ENCODE peak calls at places on chromosomes 13 and 19, in eight cellular contexts. W is foreskin melanocyte; G is T-cell; U is activated gamma-delta T cell treated with anti-CD3 and anti-CD28 coated beads, Interleukin-2, amount 50 U/mL, for 16 hours; J is AG08395; S is RPMI8226; X is mucosa of gallbladder; H is KG1. E is an unnamed sample.

GRCh38 chr19:47768604-47769003 is 9.9 kb upstream of the SELENOW start:
- DNase-seq in W (no peak), G (no peak), U (no peak), J (no peak), S (no peak), X (no peak), H (no peak), E (no peak)

GRCh38 chr13:89432997-89433396 is 1761.8 kb downstream of the SLITRK5 start:
- DNase-seq in W (no peak), G (no peak), U (no peak), J (no peak), S (no peak), X (no peak), H (no peak), E (no peak)

GRCh38 chr13:95307507-95307906 is 6.3 kb upstream of the ABCC4 start:
- DNase-seq in W (no peak), G (no peak), U (no peak), J (no peak), S (no peak), X (no peak), H (no peak), E (no peak)

GRCh38 chr19:38266070-38266469 is 1.7 kb downstream of the SPINT2 start:
- DNase-seq in W (no peak), G (no peak), U (no peak), J (no peak), S (no peak), X (no peak), H (no peak), E (no peak)

GRCh38 chr13:25690582-25690981 is 318.8 kb downstream of the ATP8A2 start:
- DNase-seq in W (no peak), G (no peak), U (no peak), J (no peak), S (no peak), X (no peak), H (no peak), E (no peak)

GRCh38 chr13:51364404-51365008 is 25.0 kb downstream of the SERPINE3 start:
- DNase-seq in W (peak; percentile 19), G (no peak), U (no peak), J (peak; percentile 46), S (no peak), X (no peak), H (peak; percentile 3), E (no peak)

GRCh38 chr19:28560786-28561185 is 652.2 kb downstream of the UQCRFS1 start:
- DNase-seq in W (no peak), G (no peak), U (no peak), J (no peak), S (no peak), X (no peak), H (no peak), E (no peak)

GRCh38 chr13:76016799-76017198 is 380.7 kb downstream of the LMO7 start:
- DNase-seq in W (peak; percentile 51), G (no peak), U (no peak), J (peak; percentile 15), S (peak; percentile 31), X (peak; percentile 30), H (peak; percentile 4), E (peak; percentile 76)

GRCh38 chr13:110912651-110913051 is 2.2 kb downstream of the ANKRD10 start:
- DNase-seq in W (no peak), G (no peak), U (no peak), J (peak; percentile 31), S (peak; percentile 38), X (no peak), H (no peak), E (no peak)

GRCh38 chr19:48553676-48554384 is 1.9 kb downstream of the SULT2B1 start:
- DNase-seq in W (no peak), G (no peak), U (no peak), J (peak; percentile 27), S (peak; percentile 14), X (peak; percentile 78), H (no peak), E (no peak)

GRCh38 chr13:67229438-67230242 is 496 bp downstream of the PCDH9 start:
- DNase-seq in W (no peak), G (no peak), U (no peak), J (no peak), S (no peak), X (no peak), H (no peak), E (no peak)